ENCODE peak calls at places on chromosome 1, in nine cellular contexts. J, L, C, W, E, R, T, F and U are unnamed samples.

GRCh38 chr1:147292635-147293251 is 50.3 kb downstream of the CHD1L start:
- DNase-seq in J (no peak), L (no peak), T (no peak), C (peak), F (no peak), R (no peak), E (no peak), W (no peak), U (peak)

GRCh38 chr1:153805042-153805745 is 30.0 kb downstream of the SLC27A3 start:
- DNase-seq in J (no peak), T (no peak), F (no peak), E (no peak), L (no peak), R (peak), C (peak), W (no peak), U (peak)

GRCh38 chr1:153506831-153507413 is 28.9 kb downstream of the S100A6 start:
- DNase-seq in E (no peak), T (no peak), R (no peak), L (no peak), F (no peak), C (peak), W (no peak), J (no peak), U (no peak)

GRCh38 chr1:50426108-50426700 is 3.0 kb upstream of the DMRTA2 start:
- DNase-seq in W (no peak), J (no peak), L (no peak), F (peak), E (no peak), C (no peak), T (no peak), R (no peak), U (no peak)

GRCh38 chr1:180372728-180373127 is 129.6 kb downstream of the ACBD6 start:
- DNase-seq in J (no peak), C (no peak), E (no peak), T (no peak), L (no peak), W (no peak), F (no peak), R (no peak), U (no peak)

GRCh38 chr1:43979528-43980254 is 681 bp downstream of the B4GALT2 start:
- DNase-seq in F (peak), T (peak), E (peak), W (no peak), J (peak), L (peak), R (no peak), C (peak), U (no peak)

GRCh38 chr1:192524223-192524622 is 51.4 kb upstream of the RGS1 start:
- DNase-seq in W (no peak), T (no peak), C (peak), J (no peak), R (no peak), E (no peak), L (no peak), F (no peak), U (peak)

GRCh38 chr1:204573563-204573925 is 57.3 kb downstream of the MDM4 start:
- DNase-seq in E (no peak), L (no peak), C (no peak), W (no peak), R (no peak), T (no peak), J (no peak), F (no peak), U (no peak)

GRCh38 chr1:55064861-55065263 is 25.5 kb downstream of the PCSK9 start:
- DNase-seq in T (no peak), R (no peak), J (no peak), W (no peak), L (no peak), C (peak), F (no peak), E (no peak), U (no peak)